ENCODE peak calls at places on chromosomes 13 and 19, in ten cellular contexts. One of them, this sample, is unnamed.

GRCh38 chr13:22496803-22497508 is 683.8 kb upstream of the SGCG start:
- DNase-seq in choroid plexus epithelial cell: no peak
- DNase-seq in prostate gland: no peak
- DNase-seq in fibroblast of lung: no peak
- DNase-seq in cardiac fibroblast: no peak
- DNase-seq in neural crest cell: no peak
- DNase-seq in RWPE1: no peak
- DNase-seq in left ventricle myocardium inferior: no peak
- DNase-seq in left lung: no peak
- DNase-seq in progenitor cell of endocrine pancreas: no peak
- DNase-seq in this sample: no peak

GRCh38 chr13:100131863-100132574 is 43.1 kb downstream of the PCCA start:
- DNase-seq in left ventricle myocardium inferior: no peak
- DNase-seq in fibroblast of lung: peak
- DNase-seq in cardiac fibroblast: peak
- DNase-seq in neural crest cell: no peak
- DNase-seq in progenitor cell of endocrine pancreas: no peak
- DNase-seq in prostate gland: no peak
- DNase-seq in left lung: no peak
- DNase-seq in choroid plexus epithelial cell: peak
- DNase-seq in RWPE1: peak
- DNase-seq in this sample: peak

GRCh38 chr19:46493236-46494114 is 2.2 kb downstream of the PNMA8B start:
- DNase-seq in progenitor cell of endocrine pancreas: no peak
- DNase-seq in neural crest cell: no peak
- DNase-seq in prostate gland: no peak
- DNase-seq in fibroblast of lung: no peak
- DNase-seq in cardiac fibroblast: no peak
- DNase-seq in choroid plexus epithelial cell: peak
- DNase-seq in left ventricle myocardium inferior: peak
- DNase-seq in left lung: no peak
- DNase-seq in RWPE1: no peak
- DNase-seq in this sample: no peak

GRCh38 chr19:14149509-14149994 is 13.2 kb upstream of the ASF1B start:
- DNase-seq in cardiac fibroblast: peak
- DNase-seq in prostate gland: peak
- DNase-seq in left lung: peak
- DNase-seq in neural crest cell: no peak
- DNase-seq in fibroblast of lung: peak
- DNase-seq in left ventricle myocardium inferior: peak
- DNase-seq in progenitor cell of endocrine pancreas: no peak
- DNase-seq in choroid plexus epithelial cell: no peak
- DNase-seq in RWPE1: no peak
- DNase-seq in this sample: no peak

GRCh38 chr19:40192758-40193586 is 1.7 kb downstream of the MAP3K10 start:
- DNase-seq in left lung: no peak
- DNase-seq in cardiac fibroblast: no peak
- DNase-seq in left ventricle myocardium inferior: no peak
- DNase-seq in RWPE1: no peak
- DNase-seq in fibroblast of lung: no peak
- DNase-seq in choroid plexus epithelial cell: no peak
- DNase-seq in prostate gland: no peak
- DNase-seq in neural crest cell: no peak
- DNase-seq in progenitor cell of endocrine pancreas: no peak
- DNase-seq in this sample: no peak

GRCh38 chr19:35513231-35513974 is at the start of gene DMKN:
- DNase-seq in neural crest cell: no peak
- DNase-seq in left lung: no peak
- DNase-seq in choroid plexus epithelial cell: peak
- DNase-seq in RWPE1: peak
- DNase-seq in prostate gland: no peak
- DNase-seq in progenitor cell of endocrine pancreas: no peak
- DNase-seq in left ventricle myocardium inferior: no peak
- DNase-seq in cardiac fibroblast: peak
- DNase-seq in fibroblast of lung: peak
- DNase-seq in this sample: peak

GRCh38 chr19:14147797-14148605 is 11.6 kb upstream of the ASF1B start:
- DNase-seq in prostate gland: peak
- DNase-seq in fibroblast of lung: peak
- DNase-seq in cardiac fibroblast: peak
- DNase-seq in left lung: peak
- DNase-seq in choroid plexus epithelial cell: peak
- DNase-seq in progenitor cell of endocrine pancreas: peak
- DNase-seq in neural crest cell: peak
- DNase-seq in RWPE1: peak
- DNase-seq in left ventricle myocardium inferior: peak
- DNase-seq in this sample: peak

GRCh38 chr13:39616087-39616694 is 13.2 kb upstream of the LHFPL6 start:
- DNase-seq in prostate gland: peak
- DNase-seq in left lung: no peak
- DNase-seq in left ventricle myocardium inferior: no peak
- DNase-seq in cardiac fibroblast: peak
- DNase-seq in neural crest cell: peak
- DNase-seq in choroid plexus epithelial cell: peak
- DNase-seq in fibroblast of lung: peak
- DNase-seq in progenitor cell of endocrine pancreas: peak
- DNase-seq in RWPE1: peak
- DNase-seq in this sample: peak

GRCh38 chr19:50465986-50466771 is 10.1 kb upstream of the EMC10 start:
- DNase-seq in prostate gland: no peak
- DNase-seq in choroid plexus epithelial cell: no peak
- DNase-seq in left ventricle myocardium inferior: no peak
- DNase-seq in cardiac fibroblast: no peak
- DNase-seq in neural crest cell: peak
- DNase-seq in progenitor cell of endocrine pancreas: peak
- DNase-seq in RWPE1: no peak
- DNase-seq in left lung: peak
- DNase-seq in fibroblast of lung: no peak
- DNase-seq in this sample: no peak

DNA sequence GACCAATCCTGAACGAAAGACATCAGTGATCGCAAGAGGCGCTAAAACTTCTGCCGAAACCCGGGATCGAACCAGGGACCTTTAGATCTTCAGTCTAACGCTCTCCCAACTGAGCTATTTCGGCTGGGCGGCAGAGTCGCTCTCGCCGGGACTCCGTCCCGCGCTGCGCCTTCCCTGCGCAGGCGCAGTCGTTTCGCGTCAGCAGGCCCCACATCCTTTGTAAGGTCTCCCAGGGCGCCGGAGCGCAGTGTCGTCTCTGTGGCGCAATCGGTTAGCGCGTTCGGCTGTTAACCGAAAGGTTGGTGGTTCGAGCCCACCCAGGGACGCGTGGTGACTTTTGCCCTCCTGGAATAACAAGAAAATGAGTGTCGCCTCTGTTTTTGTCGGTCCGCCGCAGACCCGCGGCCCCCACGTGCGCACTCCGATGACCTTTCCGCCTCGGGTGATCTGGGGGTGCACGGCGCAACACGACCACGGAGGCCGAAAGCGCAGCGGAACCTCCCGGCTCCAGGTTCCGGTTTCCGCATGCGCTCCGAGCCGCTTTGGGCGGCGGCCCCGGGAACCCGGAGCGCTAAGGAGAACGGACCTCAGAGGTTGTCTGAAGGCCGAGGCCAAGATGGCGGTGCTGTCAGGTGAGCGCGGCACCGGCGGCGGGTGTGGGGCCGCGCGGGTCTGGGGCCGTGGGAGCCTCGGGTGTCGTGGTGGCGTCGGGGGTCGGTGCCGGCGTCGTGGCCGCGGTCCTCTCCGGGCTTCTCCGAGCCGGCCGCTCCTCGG is at the start of gene NDUFS7:
- DNase-seq in prostate gland: peak
- DNase-seq in choroid plexus epithelial cell: peak
- DNase-seq in left ventricle myocardium inferior: peak
- DNase-seq in fibroblast of lung: peak
- DNase-seq in RWPE1: peak
- DNase-seq in neural crest cell: peak
- DNase-seq in progenitor cell of endocrine pancreas: peak
- DNase-seq in cardiac fibroblast: peak
- DNase-seq in left lung: peak
- DNase-seq in this sample: peak
- TF ChIP-seq CTCF in prostate gland: no peak
- TF ChIP-seq CTCF in choroid plexus epithelial cell: peak
- TF ChIP-seq CTCF in left ventricle myocardium inferior: peak
- TF ChIP-seq CTCF in fibroblast of lung: no peak
- TF ChIP-seq CTCF in RWPE1: no peak
- TF ChIP-seq CTCF in neural crest cell: peak
- TF ChIP-seq CTCF in progenitor cell of endocrine pancreas: no peak
- TF ChIP-seq CTCF in cardiac fibroblast: peak
- TF ChIP-seq CTCF in left lung: no peak
- TF ChIP-seq CTCF in this sample: no peak

DNA sequence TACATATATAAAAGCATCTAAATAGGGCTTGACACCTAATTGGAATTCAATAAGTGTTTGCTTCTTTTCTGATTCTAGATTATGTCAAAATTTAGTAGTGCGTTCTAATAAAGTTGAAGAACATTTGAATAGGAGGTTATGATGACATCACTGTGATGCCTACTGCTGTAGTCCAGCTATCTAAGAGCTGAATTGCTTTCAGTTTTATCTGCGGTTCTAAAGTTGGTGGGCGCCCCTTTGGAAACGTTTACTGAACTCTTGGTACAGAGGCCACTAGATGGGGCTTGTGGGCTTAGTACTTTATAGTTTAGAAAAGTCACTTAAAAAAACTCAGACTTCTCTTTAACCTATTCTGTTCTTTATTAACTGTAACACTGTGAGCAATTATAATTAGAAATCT is 776.9 kb downstream of the GPC5 start:
- DNase-seq in prostate gland: peak
- DNase-seq in fibroblast of lung: peak
- DNase-seq in progenitor cell of endocrine pancreas: no peak
- DNase-seq in left ventricle myocardium inferior: no peak
- DNase-seq in choroid plexus epithelial cell: peak
- DNase-seq in RWPE1: no peak
- DNase-seq in cardiac fibroblast: peak
- DNase-seq in left lung: no peak
- DNase-seq in neural crest cell: peak
- DNase-seq in this sample: peak
- TF ChIP-seq CTCF in prostate gland: no peak
- TF ChIP-seq CTCF in fibroblast of lung: peak
- TF ChIP-seq CTCF in progenitor cell of endocrine pancreas: peak
- TF ChIP-seq CTCF in left ventricle myocardium inferior: peak
- TF ChIP-seq CTCF in choroid plexus epithelial cell: peak
- TF ChIP-seq CTCF in RWPE1: peak
- TF ChIP-seq CTCF in cardiac fibroblast: peak
- TF ChIP-seq CTCF in left lung: no peak
- TF ChIP-seq CTCF in neural crest cell: peak
- TF ChIP-seq CTCF in this sample: peak

GRCh38 chr19:2328401-2329161 is at the start of the genes LSM7 and SPPL2B:
- DNase-seq in choroid plexus epithelial cell: peak
- DNase-seq in left ventricle myocardium inferior: peak
- DNase-seq in left lung: peak
- DNase-seq in fibroblast of lung: peak
- DNase-seq in RWPE1: peak
- DNase-seq in cardiac fibroblast: peak
- DNase-seq in prostate gland: peak
- DNase-seq in progenitor cell of endocrine pancreas: peak
- DNase-seq in neural crest cell: peak
- DNase-seq in this sample: peak
- TF ChIP-seq CTCF in choroid plexus epithelial cell: no peak
- TF ChIP-seq CTCF in left ventricle myocardium inferior: no peak
- TF ChIP-seq CTCF in left lung: no peak
- TF ChIP-seq CTCF in fibroblast of lung: no peak
- TF ChIP-seq CTCF in RWPE1: no peak
- TF ChIP-seq CTCF in cardiac fibroblast: no peak
- TF ChIP-seq CTCF in prostate gland: no peak
- TF ChIP-seq CTCF in progenitor cell of endocrine pancreas: no peak
- TF ChIP-seq CTCF in neural crest cell: no peak
- TF ChIP-seq CTCF in this sample: no peak

DNA sequence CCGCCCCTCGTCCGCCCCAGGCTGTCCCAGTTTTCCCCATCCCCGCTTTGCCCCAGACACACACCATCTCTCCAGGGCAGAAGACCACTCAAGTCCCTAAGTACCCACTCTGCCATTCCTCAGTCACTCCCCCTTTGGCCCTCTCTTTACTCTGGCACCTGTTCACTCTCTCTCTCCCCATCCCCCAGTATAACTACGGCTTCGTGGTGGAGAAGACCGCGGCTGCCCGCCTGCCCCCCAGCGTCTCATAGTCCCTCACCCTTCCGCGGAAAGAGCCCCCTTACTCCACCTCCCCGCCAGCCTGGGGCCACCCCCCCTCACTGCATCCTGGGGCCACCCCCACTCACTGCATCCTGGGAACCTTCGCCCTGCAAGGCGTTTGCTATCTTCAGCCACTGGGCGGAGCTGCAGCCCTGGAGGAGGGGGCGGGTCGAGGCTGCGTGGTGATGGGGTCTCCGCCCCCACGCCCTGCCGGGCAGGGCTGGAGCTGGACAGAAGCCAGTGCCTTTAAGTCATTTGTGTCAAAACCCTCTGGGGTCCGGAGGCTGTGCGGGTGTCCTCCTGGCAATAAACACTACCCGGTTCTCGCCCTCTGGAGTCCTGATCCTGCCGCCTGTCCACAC is 5.0 kb downstream of the MVB12A start:
- DNase-seq in fibroblast of lung: no peak
- DNase-seq in cardiac fibroblast: peak
- DNase-seq in choroid plexus epithelial cell: peak
- DNase-seq in left lung: no peak
- DNase-seq in left ventricle myocardium inferior: no peak
- DNase-seq in prostate gland: no peak
- DNase-seq in progenitor cell of endocrine pancreas: peak
- DNase-seq in RWPE1: no peak
- DNase-seq in neural crest cell: peak
- DNase-seq in this sample: peak
- TF ChIP-seq CTCF in fibroblast of lung: peak
- TF ChIP-seq CTCF in cardiac fibroblast: peak
- TF ChIP-seq CTCF in choroid plexus epithelial cell: peak
- TF ChIP-seq CTCF in left lung: no peak
- TF ChIP-seq CTCF in left ventricle myocardium inferior: peak
- TF ChIP-seq CTCF in prostate gland: no peak
- TF ChIP-seq CTCF in progenitor cell of endocrine pancreas: peak
- TF ChIP-seq CTCF in RWPE1: peak
- TF ChIP-seq CTCF in neural crest cell: peak
- TF ChIP-seq CTCF in this sample: peak

This sample was measured in MCF 10A.